ENCODE peak calls at places on chromosomes 6 and 20, in seven cellular contexts. One of them, this sample, is unnamed.

GRCh38 chr6:138001750-138002349 is 105.4 kb downstream of the PERP start:
- DNase-seq in prostate gland: peak; percentile 65
- DNase-seq in fibroblast of lung: peak; percentile 31
- DNase-seq in HCT116: peak; percentile 48
- DNase-seq in mammary epithelial cell: peak; percentile 43
- DNase-seq in hepatocyte: peak; percentile 72
- DNase-seq in DND-41: peak; percentile 66
- DNase-seq in this sample: no peak

GRCh38 chr6:55886185-55886836 is 10.9 kb upstream of the BMP5 start:
- DNase-seq in HCT116: peak; percentile 3
- DNase-seq in mammary epithelial cell: no peak
- DNase-seq in prostate gland: no peak
- DNase-seq in DND-41: no peak
- DNase-seq in fibroblast of lung: peak; percentile 7
- DNase-seq in hepatocyte: peak; percentile 35
- DNase-seq in this sample: no peak

GRCh38 chr6:75802366-75802765 is 53.3 kb downstream of the MYO6 start:
- DNase-seq in hepatocyte: no peak
- DNase-seq in mammary epithelial cell: peak; percentile 59
- DNase-seq in prostate gland: no peak
- DNase-seq in fibroblast of lung: peak; percentile 69
- DNase-seq in HCT116: peak; percentile 2
- DNase-seq in DND-41: no peak
- DNase-seq in this sample: no peak

GRCh38 chr6:77136086-77136485 is 327.2 kb downstream of the HTR1B start:
- DNase-seq in prostate gland: no peak
- DNase-seq in hepatocyte: no peak
- DNase-seq in fibroblast of lung: peak; percentile 55
- DNase-seq in HCT116: no peak
- DNase-seq in DND-41: no peak
- DNase-seq in mammary epithelial cell: peak; percentile 74
- DNase-seq in this sample: no peak

GRCh38 chr20:48797275-48797825 is 30.4 kb downstream of the PREX1 start:
- DNase-seq in hepatocyte: no peak
- DNase-seq in HCT116: no peak
- DNase-seq in prostate gland: no peak
- DNase-seq in mammary epithelial cell: no peak
- DNase-seq in fibroblast of lung: no peak
- DNase-seq in DND-41: no peak
- DNase-seq in this sample: no peak

GRCh38 chr20:41956316-41957050 is 338.3 kb upstream of the CHD6 start:
- DNase-seq in hepatocyte: peak; percentile 44
- DNase-seq in fibroblast of lung: no peak
- DNase-seq in HCT116: no peak
- DNase-seq in DND-41: peak; percentile 17
- DNase-seq in mammary epithelial cell: no peak
- DNase-seq in prostate gland: no peak
- DNase-seq in this sample: no peak

GRCh38 chr6:169589293-169589692 is 112.5 kb downstream of the WDR27 start:
- DNase-seq in DND-41: no peak
- DNase-seq in prostate gland: no peak
- DNase-seq in hepatocyte: no peak
- DNase-seq in mammary epithelial cell: peak; percentile 69
- DNase-seq in HCT116: no peak
- DNase-seq in fibroblast of lung: peak; percentile 85
- DNase-seq in this sample: peak; percentile 35

GRCh38 chr20:18428490-18429173 is 38.2 kb downstream of the DZANK1 start:
- DNase-seq in hepatocyte: peak; percentile 12
- DNase-seq in prostate gland: no peak
- DNase-seq in mammary epithelial cell: no peak
- DNase-seq in HCT116: no peak
- DNase-seq in DND-41: no peak
- DNase-seq in fibroblast of lung: no peak
- DNase-seq in this sample: no peak

GRCh38 chr6:28977351-28978136 is 27.6 kb downstream of the ZNF311 start:
- DNase-seq in prostate gland: no peak
- DNase-seq in DND-41: no peak
- DNase-seq in HCT116: no peak
- DNase-seq in hepatocyte: peak; percentile 19
- DNase-seq in fibroblast of lung: peak; percentile 56
- DNase-seq in mammary epithelial cell: peak; percentile 74
- DNase-seq in this sample: no peak

GRCh38 chr20:63049191-63049518 is 42.4 kb upstream of the BHLHE23 start:
- DNase-seq in prostate gland: no peak
- DNase-seq in DND-41: no peak
- DNase-seq in HCT116: no peak
- DNase-seq in fibroblast of lung: no peak
- DNase-seq in mammary epithelial cell: no peak
- DNase-seq in hepatocyte: no peak
- DNase-seq in this sample: no peak

GRCh38 chr20:53748176-53748575 is 154.5 kb upstream of the ZNF217 start:
- DNase-seq in HCT116: no peak
- DNase-seq in hepatocyte: no peak
- DNase-seq in DND-41: no peak
- DNase-seq in prostate gland: no peak
- DNase-seq in mammary epithelial cell: peak; percentile 48
- DNase-seq in fibroblast of lung: no peak
- DNase-seq in this sample: no peak

GRCh38 chr6:21022343-21023107 is 488.3 kb downstream of the CDKAL1 start:
- DNase-seq in mammary epithelial cell: peak; percentile 96
- DNase-seq in DND-41: no peak
- DNase-seq in hepatocyte: peak; percentile 71
- DNase-seq in fibroblast of lung: peak; percentile 98
- DNase-seq in prostate gland: peak; percentile 30
- DNase-seq in HCT116: peak; percentile 85
- DNase-seq in this sample: peak; percentile 99

GRCh38 chr20:50380697-50381040 is 129.5 kb upstream of the PTPN1 start:
- DNase-seq in HCT116: no peak
- DNase-seq in mammary epithelial cell: peak; percentile 28
- DNase-seq in DND-41: no peak
- DNase-seq in hepatocyte: peak; percentile 32
- DNase-seq in fibroblast of lung: peak; percentile 23
- DNase-seq in prostate gland: peak; percentile 44
- DNase-seq in this sample: no peak

GRCh38 chr20:38114353-38114791 is 50.7 kb downstream of the TGM2 start:
- DNase-seq in fibroblast of lung: peak; percentile 81
- DNase-seq in prostate gland: no peak
- DNase-seq in hepatocyte: no peak
- DNase-seq in HCT116: no peak
- DNase-seq in mammary epithelial cell: no peak
- DNase-seq in DND-41: no peak
- DNase-seq in this sample: no peak

GRCh38 chr6:143652840-143653239 is 24.9 kb upstream of the PHACTR2 start:
- DNase-seq in mammary epithelial cell: no peak
- DNase-seq in hepatocyte: peak; percentile 68
- DNase-seq in HCT116: no peak
- DNase-seq in prostate gland: peak; percentile 11
- DNase-seq in fibroblast of lung: no peak
- DNase-seq in DND-41: no peak
- DNase-seq in this sample: no peak

GRCh38 chr6:27720607-27721580 is 191.3 kb downstream of the OR2B2 start:
- DNase-seq in prostate gland: no peak
- DNase-seq in HCT116: peak; percentile 87
- DNase-seq in fibroblast of lung: peak; percentile 60
- DNase-seq in DND-41: no peak
- DNase-seq in hepatocyte: peak; percentile 18
- DNase-seq in mammary epithelial cell: peak; percentile 73
- DNase-seq in this sample: no peak

GRCh38 chr6:169858935-169859351 is 107.5 kb downstream of the ERMARD start:
- DNase-seq in prostate gland: no peak
- DNase-seq in DND-41: no peak
- DNase-seq in mammary epithelial cell: peak; percentile 4
- DNase-seq in HCT116: no peak
- DNase-seq in fibroblast of lung: no peak
- DNase-seq in hepatocyte: no peak
- DNase-seq in this sample: no peak

GRCh38 chr6:147418523-147418922 is 90.0 kb upstream of the SAMD5 start:
- DNase-seq in DND-41: no peak
- DNase-seq in HCT116: no peak
- DNase-seq in hepatocyte: no peak
- DNase-seq in mammary epithelial cell: no peak
- DNase-seq in fibroblast of lung: no peak
- DNase-seq in prostate gland: no peak
- DNase-seq in this sample: peak; percentile 10

GRCh38 chr6:17580518-17581048 is 19.5 kb upstream of the FAM8A1 start:
- DNase-seq in prostate gland: no peak
- DNase-seq in mammary epithelial cell: peak; percentile 50
- DNase-seq in fibroblast of lung: peak; percentile 55
- DNase-seq in DND-41: no peak
- DNase-seq in hepatocyte: no peak
- DNase-seq in HCT116: no peak
- DNase-seq in this sample: no peak

GRCh38 chr6:107361568-107362270 is 97.6 kb downstream of the PDSS2 start:
- DNase-seq in DND-41: no peak
- DNase-seq in hepatocyte: no peak
- DNase-seq in mammary epithelial cell: peak; percentile 24
- DNase-seq in HCT116: no peak
- DNase-seq in fibroblast of lung: peak; percentile 90
- DNase-seq in prostate gland: no peak
- DNase-seq in this sample: peak; percentile 43

GRCh38 chr20:33730946-33731692 is 677 bp upstream of the ZNF341 start:
- DNase-seq in hepatocyte: no peak
- DNase-seq in prostate gland: no peak
- DNase-seq in HCT116: no peak
- DNase-seq in mammary epithelial cell: no peak
- DNase-seq in DND-41: no peak
- DNase-seq in fibroblast of lung: no peak
- DNase-seq in this sample: no peak

GRCh38 chr6:30578051-30578450 is 6.8 kb downstream of the ABCF1 start:
- DNase-seq in HCT116: no peak
- DNase-seq in fibroblast of lung: no peak
- DNase-seq in mammary epithelial cell: no peak
- DNase-seq in DND-41: no peak
- DNase-seq in hepatocyte: no peak
- DNase-seq in prostate gland: no peak
- DNase-seq in this sample: no peak

GRCh38 chr6:109048176-109048575 is 46.5 kb downstream of the SESN1 start:
- DNase-seq in fibroblast of lung: no peak
- DNase-seq in mammary epithelial cell: no peak
- DNase-seq in HCT116: no peak
- DNase-seq in prostate gland: no peak
- DNase-seq in hepatocyte: no peak
- DNase-seq in DND-41: no peak
- DNase-seq in this sample: no peak

GRCh38 chr20:63043348-63044203 is 36.8 kb upstream of the BHLHE23 start:
- DNase-seq in hepatocyte: no peak
- DNase-seq in DND-41: no peak
- DNase-seq in mammary epithelial cell: no peak
- DNase-seq in prostate gland: no peak
- DNase-seq in fibroblast of lung: no peak
- DNase-seq in HCT116: no peak
- DNase-seq in this sample: no peak

GRCh38 chr6:154093231-154094044 is 54.4 kb downstream of the OPRM1 start:
- DNase-seq in mammary epithelial cell: no peak
- DNase-seq in fibroblast of lung: no peak
- DNase-seq in DND-41: no peak
- DNase-seq in HCT116: no peak
- DNase-seq in prostate gland: no peak
- DNase-seq in hepatocyte: no peak
- DNase-seq in this sample: no peak

GRCh38 chr20:15011631-15012030 is 674.2 kb upstream of the FLRT3 start:
- DNase-seq in prostate gland: no peak
- DNase-seq in DND-41: no peak
- DNase-seq in HCT116: no peak
- DNase-seq in fibroblast of lung: no peak
- DNase-seq in mammary epithelial cell: no peak
- DNase-seq in hepatocyte: no peak
- DNase-seq in this sample: no peak
- TF ChIP-seq CTCF in prostate gland: no peak
- TF ChIP-seq CTCF in DND-41: no peak
- TF ChIP-seq CTCF in HCT116: no peak
- TF ChIP-seq CTCF in fibroblast of lung: no peak
- TF ChIP-seq CTCF in mammary epithelial cell: no peak
- TF ChIP-seq CTCF in hepatocyte: no peak
- TF ChIP-seq CTCF in this sample: no peak

DNA sequence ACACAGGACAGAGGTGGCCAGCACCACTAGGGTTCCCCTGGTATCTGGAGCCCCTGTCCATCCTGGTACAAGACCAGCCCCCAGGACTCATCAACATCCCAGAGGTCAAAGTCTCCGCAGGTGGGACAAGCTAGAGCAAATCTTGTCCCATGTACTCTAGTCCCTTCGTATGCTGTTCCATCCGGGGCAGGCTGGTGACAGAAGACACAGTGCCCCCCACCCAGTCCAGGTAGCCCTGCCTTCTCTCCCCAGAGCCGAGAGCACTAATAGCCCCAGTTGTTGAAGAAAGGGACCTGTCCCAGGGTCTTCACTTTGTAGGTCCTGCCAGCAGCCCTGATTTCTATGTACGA is 21.1 kb downstream of the PCK1 start:
- DNase-seq in fibroblast of lung: no peak
- DNase-seq in HCT116: no peak
- DNase-seq in prostate gland: no peak
- DNase-seq in hepatocyte: no peak
- DNase-seq in mammary epithelial cell: no peak
- DNase-seq in DND-41: no peak
- DNase-seq in this sample: no peak
- H3K4me3 ChIP-seq in fibroblast of lung: no peak overlapping the region
- H3K4me3 ChIP-seq in HCT116: no peak overlapping the region
- H3K4me3 ChIP-seq in prostate gland: no peak overlapping the region
- H3K4me3 ChIP-seq in hepatocyte: no peak overlapping the region
- H3K4me3 ChIP-seq in mammary epithelial cell: no peak overlapping the region
- H3K4me3 ChIP-seq in DND-41: no peak overlapping the region
- H3K4me3 ChIP-seq in this sample: no peak overlapping the region

DNA sequence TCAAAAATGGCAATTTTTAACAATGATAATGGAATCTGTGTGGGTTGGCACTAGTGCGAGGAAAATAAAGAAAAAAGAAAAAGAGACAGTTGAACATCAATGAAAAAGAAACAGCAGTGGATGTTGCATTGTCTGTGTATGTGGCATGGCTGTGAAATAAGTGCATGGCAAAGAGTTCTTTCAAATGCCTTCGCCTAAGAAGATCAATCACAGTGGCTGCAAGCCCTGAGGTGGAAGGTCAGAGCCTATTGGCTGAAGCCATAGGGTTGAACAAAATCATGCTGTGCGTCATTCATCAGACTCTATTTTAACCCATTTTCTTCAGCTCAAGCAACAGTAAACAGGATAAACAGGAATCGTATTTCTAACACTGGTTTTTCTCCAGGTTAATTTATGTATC is 955.7 kb upstream of the EYS start:
- DNase-seq in hepatocyte: no peak
- DNase-seq in fibroblast of lung: no peak
- DNase-seq in DND-41: no peak
- DNase-seq in prostate gland: no peak
- DNase-seq in HCT116: no peak
- DNase-seq in mammary epithelial cell: no peak
- DNase-seq in this sample: no peak
- H3K27me3 ChIP-seq in hepatocyte: no peaks in the 10 kb centered on the region
- H3K27me3 ChIP-seq in fibroblast of lung: no peaks in the 10 kb centered on the region
- H3K27me3 ChIP-seq in DND-41: no peaks in the 10 kb centered on the region
- H3K27me3 ChIP-seq in prostate gland: no peaks in the 10 kb centered on the region
- H3K27me3 ChIP-seq in HCT116: no peaks in the 10 kb centered on the region
- H3K27me3 ChIP-seq in mammary epithelial cell: no peaks in the 10 kb centered on the region
- H3K27me3 ChIP-seq in this sample: no peaks in the 10 kb centered on the region

DNA sequence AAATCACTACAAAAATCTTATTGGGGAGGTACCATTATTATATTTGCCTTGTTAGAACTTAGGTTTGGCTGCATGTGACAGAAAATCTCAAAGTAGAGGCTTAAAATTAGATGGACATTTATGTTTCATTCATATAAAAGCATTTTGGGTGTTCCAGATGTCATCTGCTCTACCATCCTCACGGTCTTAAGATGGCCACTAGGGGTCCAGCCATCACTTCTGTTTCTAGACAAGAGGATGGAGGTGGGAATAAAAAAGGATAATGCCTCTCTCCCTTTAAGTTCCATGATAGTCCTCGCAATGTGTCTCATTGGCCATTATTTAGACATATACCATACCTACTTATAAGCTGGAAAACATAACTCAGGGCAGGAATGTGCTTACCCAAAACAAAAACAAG is 929.5 kb downstream of the KIF16B start:
- DNase-seq in hepatocyte: no peak
- DNase-seq in HCT116: no peak
- DNase-seq in DND-41: no peak
- DNase-seq in mammary epithelial cell: no peak
- DNase-seq in fibroblast of lung: no peak
- DNase-seq in prostate gland: no peak
- DNase-seq in this sample: no peak
- TF ChIP-seq CTCF in hepatocyte: no peak
- TF ChIP-seq CTCF in HCT116: peak; percentile 25
- TF ChIP-seq CTCF in DND-41: peak; percentile 46
- TF ChIP-seq CTCF in mammary epithelial cell: peak; percentile 49
- TF ChIP-seq CTCF in fibroblast of lung: peak; percentile 29
- TF ChIP-seq CTCF in prostate gland: no peak
- TF ChIP-seq CTCF in this sample: peak; percentile 23